ENCODE peak calls at places on chromosomes 13 and 19, in seven cellular contexts. B is transverse colon; I is PC-9; J is breast epithelium; K is neural progenitor cell; U is CD8-positive, alpha-beta T cell; Z is esophagus squamous epithelium. E is an unnamed sample. For H3K36me3, the result is how much of the 10 kb centered on the place peaks cover.

GRCh38 chr19:58361900-58362271 is 665 bp downstream of the ZNF497 start:
- DNase-seq in I (peak), Z (no peak), U (peak), J (peak), B (peak), K (no peak), E (no peak)

GRCh38 chr13:43994999-43995859 is 115.5 kb downstream of the LACC1 start:
- DNase-seq in B (no peak), K (no peak), Z (no peak), I (no peak), U (no peak), J (no peak), E (no peak)

GRCh38 chr13:109945206-109945960 is 159.0 kb upstream of the IRS2 start:
- DNase-seq in I (peak), Z (no peak), K (no peak), J (no peak), B (no peak), U (no peak), E (peak)

GRCh38 chr13:110830331-110830730 is 84.5 kb downstream of the ANKRD10 start:
- DNase-seq in Z (no peak), K (no peak), I (no peak), J (no peak), U (no peak), B (no peak), E (no peak)

GRCh38 chr13:33119022-33119735 is 103.0 kb downstream of the KL start:
- DNase-seq in I (peak), B (no peak), J (peak), U (no peak), K (no peak), Z (no peak), E (no peak)

GRCh38 chr19:29671393-29672076 is 6.3 kb downstream of the PLEKHF1 start:
- DNase-seq in I (peak), K (no peak), B (peak), J (peak), Z (peak), U (peak), E (no peak)

GRCh38 chr19:46372901-46373572 is 26.1 kb downstream of the PPP5C start:
- DNase-seq in I (no peak), B (no peak), U (no peak), J (no peak), Z (no peak), K (peak), E (no peak)

GRCh38 chr13:30268673-30269072 is 38.7 kb downstream of the KATNAL1 start:
- DNase-seq in J (no peak), U (no peak), B (no peak), Z (no peak), K (no peak), I (no peak), E (no peak)

GRCh38 chr13:39266426-39266825 is 228.2 kb downstream of the NHLRC3 start:
- DNase-seq in U (no peak), B (no peak), K (no peak), Z (no peak), J (no peak), I (peak), E (no peak)

GRCh38 chr13:21541980-21542379 is 62.0 kb downstream of the MICU2 start:
- DNase-seq in K (no peak), B (no peak), I (no peak), U (no peak), Z (no peak), J (no peak), E (no peak)

GRCh38 chr13:51235756-51236564 is 13.8 kb downstream of the FAM124A start:
- DNase-seq in K (no peak), B (no peak), Z (no peak), J (no peak), U (no peak), I (no peak), E (no peak)

GRCh38 chr13:24693862-24694471 is 13.8 kb downstream of the ATP12A start:
- DNase-seq in B (peak), J (no peak), Z (no peak), K (peak), U (no peak), I (peak), E (no peak)

GRCh38 chr13:39516140-39516539 is 86.9 kb downstream of the LHFPL6 start:
- DNase-seq in U (no peak), K (no peak), Z (no peak), J (peak), B (no peak), I (no peak), E (peak)

GRCh38 chr13:112078879-112079526 is 12.1 kb downstream of the SOX1 start:
- DNase-seq in I (peak), B (no peak), J (no peak), Z (no peak), K (peak), U (no peak), E (no peak)

GRCh38 chr13:35646061-35646774 is 169.7 kb upstream of the MAB21L1 start:
- DNase-seq in Z (no peak), U (no peak), B (no peak), I (no peak), K (no peak), J (no peak), E (no peak)

GRCh38 chr19:18119243-18120105 is 21.9 kb downstream of the MAST3 start:
- DNase-seq in Z (no peak), I (no peak), K (no peak), U (peak), J (no peak), B (peak), E (no peak)

GRCh38 chr13:21150013-21150412 is 26.3 kb downstream of the SKA3 start:
- DNase-seq in B (no peak), J (no peak), I (no peak), K (no peak), Z (no peak), U (no peak), E (no peak)

GRCh38 chr13:59442461-59442860 is 721.3 kb downstream of the DIAPH3 start:
- DNase-seq in U (no peak), I (no peak), J (no peak), Z (no peak), K (no peak), B (no peak), E (no peak)

GRCh38 chr13:50189450-50189849 is 174.2 kb downstream of the KCNRG start:
- DNase-seq in Z (no peak), J (no peak), U (no peak), K (no peak), B (no peak), I (no peak), E (no peak)

GRCh38 chr19:16771618-16772017 is 52.0 kb downstream of the NWD1 start:
- DNase-seq in J (peak), B (peak), Z (no peak), U (peak), I (peak), K (peak), E (peak)

GRCh38 chr13:94028234-94029145 is 451.0 kb downstream of the DCT start:
- DNase-seq in I (no peak), J (no peak), U (no peak), K (no peak), Z (no peak), B (no peak), E (no peak)

GRCh38 chr13:96996097-96996496 is 1.8 kb upstream of the OXGR1 start:
- DNase-seq in B (no peak), K (no peak), Z (no peak), U (no peak), J (no peak), I (no peak), E (no peak)

GRCh38 chr13:97108535-97108910 is 113.6 kb upstream of the MBNL2 start:
- DNase-seq in K (no peak), B (no peak), Z (no peak), U (no peak), J (no peak), I (no peak), E (no peak)

GRCh38 chr19:6610934-6611370 is 20.0 kb upstream of the CD70 start:
- DNase-seq in J (no peak), I (peak), B (no peak), K (no peak), Z (no peak), U (no peak), E (peak)
- H3K4me3 ChIP-seq in J (no peak), I (no peak), B (no peak), K (no peak), Z (no peak), U (no peak), E (no peak)

DNA sequence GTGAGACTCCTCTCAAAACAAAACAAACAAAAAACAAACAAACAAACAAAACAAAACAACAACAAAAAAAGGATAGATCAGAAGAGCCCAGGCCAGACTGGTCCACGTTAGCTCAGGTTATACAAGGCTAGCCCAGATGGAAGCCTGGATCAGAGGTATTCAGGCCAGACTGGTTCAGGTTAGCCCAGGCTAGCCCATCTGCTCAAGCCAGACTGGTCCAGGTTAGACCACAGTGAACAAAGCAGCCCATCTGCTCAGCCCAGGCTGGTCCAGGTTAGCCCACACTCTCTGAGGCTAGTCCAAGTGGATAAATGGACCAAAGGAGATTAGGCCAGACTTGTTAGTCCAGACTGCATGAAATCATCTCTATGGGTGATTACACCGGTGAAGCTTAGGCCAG is 41.2 kb downstream of the CCL25 start:
- DNase-seq in J (no peak), Z (no peak), K (no peak), B (no peak), I (no peak), U (no peak), E (no peak)
- H3K36me3 ChIP-seq in J (under half), Z (under half), K (under half), B (under half), I (under half), U (under half), E (under half)

GRCh38 chr13:36815069-36815468 is 4.0 kb upstream of the RFXAP start:
- DNase-seq in K (no peak), J (no peak), U (no peak), B (no peak), Z (no peak), I (no peak), E (no peak)
- TF ChIP-seq CTCF in K (peak), J (no peak), U (peak), B (no peak), Z (no peak), I (peak), E (peak)

DNA sequence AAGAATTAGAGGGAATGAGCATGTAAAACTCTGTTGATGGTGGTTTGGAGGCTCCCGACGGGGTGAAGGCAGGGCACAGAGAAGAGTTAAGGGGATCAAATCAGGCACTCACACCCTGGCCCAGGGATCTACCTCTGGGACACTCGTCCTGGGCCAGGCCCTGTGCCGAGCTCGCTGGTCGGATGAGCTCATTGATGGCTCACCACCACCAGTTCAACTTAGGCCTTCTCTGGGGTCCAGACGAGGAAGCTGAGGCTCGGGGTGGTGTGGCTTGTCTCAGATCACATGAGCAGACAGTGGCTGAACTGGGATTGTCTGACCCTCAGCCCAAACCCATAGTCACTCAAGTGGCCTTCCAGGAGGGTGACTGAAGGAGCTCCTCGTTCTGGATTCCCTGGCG is 1.6 kb downstream of the NACC1 start:
- DNase-seq in U (no peak), K (no peak), Z (no peak), B (no peak), I (no peak), J (no peak), E (no peak)
- H3K4me3 ChIP-seq in U (no peak), K (peak), Z (peak), B (no peak), I (peak), J (no peak), E (peak)

DNA sequence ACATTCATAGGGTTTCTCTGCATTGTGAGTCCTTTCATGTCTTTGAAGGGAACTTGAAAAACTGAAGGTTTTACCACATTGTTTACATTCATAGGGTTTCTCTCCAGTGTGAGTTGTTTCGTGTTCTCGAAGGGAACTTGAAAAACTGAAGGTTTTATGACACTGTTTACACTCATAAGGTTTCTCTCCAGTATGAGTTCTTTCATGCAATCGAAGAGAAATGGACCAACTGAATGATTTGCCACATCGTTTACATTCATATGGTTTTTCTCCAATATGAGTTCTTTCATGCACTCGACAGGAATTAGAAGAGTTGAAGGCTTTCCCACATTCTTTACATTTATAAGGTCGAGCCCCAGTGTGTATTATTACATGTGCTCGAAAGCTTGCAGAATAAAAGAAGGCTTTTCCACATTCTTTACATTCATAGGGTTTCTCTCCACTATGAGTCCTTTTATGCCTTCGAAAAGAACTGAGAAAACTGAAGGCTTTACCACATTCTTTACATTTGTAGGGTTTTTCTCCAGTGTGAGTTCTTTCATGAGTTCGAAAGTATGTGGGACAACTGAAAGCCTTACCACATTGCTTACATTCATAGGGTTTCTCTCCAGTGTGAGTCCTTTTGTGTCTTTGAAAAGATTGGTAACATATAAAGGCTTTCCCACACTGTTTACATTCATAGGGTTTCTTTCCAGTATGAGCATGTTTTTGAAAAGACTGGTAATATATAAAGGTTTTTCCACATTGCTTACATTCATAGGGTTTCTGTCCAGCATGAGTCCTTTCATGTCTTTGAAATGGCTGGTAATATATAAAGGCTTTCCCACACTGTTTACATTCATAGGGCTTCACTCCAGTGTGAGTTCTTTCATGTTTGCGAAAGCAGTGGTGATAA is 20.7 kb downstream of the ZNF14 start:
- DNase-seq in J (no peak), Z (no peak), B (no peak), I (no peak), U (no peak), K (no peak), E (no peak)
- H3K36me3 ChIP-seq in J (under half), Z (under half), B (under half), I (half or more), U (under half), K (half or more), E (under half)

DNA sequence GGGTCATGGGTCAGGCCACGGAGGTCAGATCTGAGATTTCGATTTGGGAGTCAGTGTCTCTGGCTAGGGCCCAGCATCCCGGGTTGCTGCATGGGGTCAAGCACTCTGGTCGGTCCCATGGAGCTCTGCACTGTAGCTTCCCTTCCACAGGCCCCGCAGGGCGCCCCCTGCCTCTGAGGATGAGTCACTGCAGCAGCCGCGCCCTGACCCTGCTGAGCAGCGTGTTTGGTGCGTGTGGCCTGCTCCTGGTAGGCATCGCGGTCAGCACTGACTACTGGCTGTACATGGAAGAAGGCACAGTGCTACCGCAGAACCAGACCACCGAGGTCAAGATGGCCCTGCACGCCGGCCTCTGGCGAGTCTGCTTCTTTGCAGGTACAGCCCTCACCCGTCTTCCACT is 3.6 kb downstream of the CACNG7 start:
- DNase-seq in Z (no peak), B (no peak), J (no peak), K (peak), U (no peak), I (no peak), E (no peak)
- TF ChIP-seq CTCF in Z (no peak), B (no peak), J (no peak), K (peak), U (no peak), I (peak), E (no peak)

GRCh38 chr19:40445637-40445944 is 1.5 kb upstream of the SERTAD3 start:
- DNase-seq in I (no peak), U (no peak), B (no peak), J (no peak), K (no peak), Z (no peak), E (no peak)

GRCh38 chr19:40445006-40445312 is 824 bp upstream of the SERTAD3 start:
- DNase-seq in J (no peak), B (no peak), I (no peak), Z (no peak), U (no peak), K (no peak), E (no peak)

GRCh38 chr19:40443930-40444180 is 280 bp downstream of the SERTAD3 start:
- DNase-seq in Z (no peak), J (no peak), I (no peak), B (no peak), K (no peak), U (no peak), E (no peak)

GRCh38 chr19:40443131-40443929 is 805 bp downstream of the SERTAD3 start:
- DNase-seq in I (peak), J (peak), U (peak), Z (peak), K (peak), B (peak), E (peak)

DNA sequence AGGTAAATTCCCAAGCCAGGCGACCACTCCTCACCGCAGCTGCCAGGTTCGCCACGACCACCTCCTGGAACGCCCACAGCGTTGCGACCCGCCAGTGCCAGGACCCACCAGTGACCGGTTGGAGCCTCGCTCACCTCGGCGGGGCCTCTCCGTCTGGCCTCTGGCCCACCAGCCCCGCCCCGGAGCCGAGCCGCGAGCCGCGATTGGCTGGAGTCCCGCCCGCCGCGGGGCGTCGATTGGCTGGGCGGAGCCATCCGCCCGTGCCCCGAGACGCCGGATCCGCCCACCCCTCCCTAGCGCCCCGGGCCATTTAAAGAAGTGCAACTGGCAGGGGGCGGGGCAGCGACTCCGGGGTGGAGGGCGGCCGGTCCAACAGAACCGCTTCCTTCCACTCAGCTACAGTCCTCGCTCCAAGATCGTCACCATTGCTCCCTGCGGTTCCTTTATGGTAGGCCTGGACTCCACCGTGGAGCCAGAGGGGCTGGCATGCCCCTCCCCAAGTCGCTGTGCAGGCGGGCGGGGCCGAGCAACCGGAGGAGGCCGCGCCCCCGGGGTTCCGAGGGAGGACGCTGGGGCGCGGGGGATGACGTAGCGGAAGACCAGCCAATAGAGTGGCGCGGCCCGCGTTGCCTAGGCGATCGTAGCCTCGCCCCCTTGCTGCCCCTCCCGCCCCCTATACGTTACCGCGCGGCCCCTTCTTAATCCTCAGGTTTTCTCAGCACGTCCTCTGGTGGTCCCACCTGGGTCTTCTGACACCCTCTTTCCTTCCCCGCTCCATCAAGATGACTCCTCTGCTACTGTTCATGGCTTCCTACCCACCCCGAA is at the start of gene SERTAD3:
- DNase-seq in U (peak), I (peak), Z (peak), J (peak), B (peak), K (peak), E (peak)
- H3K4me3 ChIP-seq in U (peak), I (peak), Z (peak), J (peak), B (peak), K (peak), E (peak)

GRCh38 chr19:27774337-27774736 is 1438.6 kb downstream of the UQCRFS1 start:
- DNase-seq in Z (no peak), J (no peak), K (no peak), I (no peak), U (no peak), B (no peak), E (no peak)
- H3K36me3 ChIP-seq in Z (under half), J (under half), K (under half), I (under half), U (under half), B (under half), E (under half)

E was measured in kidney epithelial cell.